ENCODE peak calls at places on chromosomes 6 and 20, in six cellular contexts. One of them, this sample, is unnamed.

GRCh38 chr6:29749668-29750067 is 26.4 kb downstream of the HLA-F start:
- DNase-seq in glutamatergic neuron: no peak
- DNase-seq in HFF-Myc: no peak
- DNase-seq in endothelial cell: no peak
- DNase-seq in ovary: no peak
- DNase-seq in CD4-positive, alpha-beta T cell: no peak
- DNase-seq in this sample: no peak

GRCh38 chr20:57426156-57426769 is 35.1 kb downstream of the RBM38 start:
- DNase-seq in CD4-positive, alpha-beta T cell: no peak
- DNase-seq in HFF-Myc: no peak
- DNase-seq in ovary: no peak
- DNase-seq in endothelial cell: no peak
- DNase-seq in glutamatergic neuron: no peak
- DNase-seq in this sample: no peak

GRCh38 chr6:7542065-7542877 is 800 bp downstream of the DSP start:
- DNase-seq in CD4-positive, alpha-beta T cell: no peak
- DNase-seq in HFF-Myc: no peak
- DNase-seq in glutamatergic neuron: peak
- DNase-seq in endothelial cell: peak
- DNase-seq in ovary: peak
- DNase-seq in this sample: peak

GRCh38 chr20:32742322-32743236 is 688 bp downstream of the COMMD7 start:
- DNase-seq in HFF-Myc: no peak
- DNase-seq in glutamatergic neuron: peak
- DNase-seq in ovary: no peak
- DNase-seq in CD4-positive, alpha-beta T cell: peak
- DNase-seq in endothelial cell: no peak
- DNase-seq in this sample: no peak

GRCh38 chr6:22596011-22596410 is 26.6 kb downstream of the HDGFL1 start:
- DNase-seq in HFF-Myc: no peak
- DNase-seq in ovary: no peak
- DNase-seq in glutamatergic neuron: no peak
- DNase-seq in CD4-positive, alpha-beta T cell: no peak
- DNase-seq in endothelial cell: no peak
- DNase-seq in this sample: no peak

GRCh38 chr6:117531346-117531745 is 48.9 kb downstream of the DCBLD1 start:
- DNase-seq in HFF-Myc: no peak
- DNase-seq in CD4-positive, alpha-beta T cell: no peak
- DNase-seq in glutamatergic neuron: peak
- DNase-seq in endothelial cell: no peak
- DNase-seq in ovary: no peak
- DNase-seq in this sample: no peak

GRCh38 chr6:40529040-40529439 is 58.1 kb downstream of the LRFN2 start:
- DNase-seq in endothelial cell: no peak
- DNase-seq in HFF-Myc: no peak
- DNase-seq in ovary: no peak
- DNase-seq in glutamatergic neuron: no peak
- DNase-seq in CD4-positive, alpha-beta T cell: no peak
- DNase-seq in this sample: no peak

GRCh38 chr20:11582073-11582472 is 335.6 kb upstream of the BTBD3 start:
- DNase-seq in endothelial cell: no peak
- DNase-seq in ovary: no peak
- DNase-seq in CD4-positive, alpha-beta T cell: no peak
- DNase-seq in glutamatergic neuron: no peak
- DNase-seq in HFF-Myc: no peak
- DNase-seq in this sample: no peak

GRCh38 chr6:22737331-22737730 is 168.0 kb downstream of the HDGFL1 start:
- DNase-seq in ovary: peak
- DNase-seq in glutamatergic neuron: peak
- DNase-seq in endothelial cell: peak
- DNase-seq in HFF-Myc: no peak
- DNase-seq in CD4-positive, alpha-beta T cell: no peak
- DNase-seq in this sample: peak

GRCh38 chr20:62595491-62595890 is 46.8 kb upstream of the SLCO4A1 start:
- DNase-seq in HFF-Myc: no peak
- DNase-seq in CD4-positive, alpha-beta T cell: no peak
- DNase-seq in endothelial cell: no peak
- DNase-seq in glutamatergic neuron: no peak
- DNase-seq in ovary: peak
- DNase-seq in this sample: no peak

GRCh38 chr6:100246206-100246605 is 218.5 kb downstream of the SIM1 start:
- DNase-seq in CD4-positive, alpha-beta T cell: no peak
- DNase-seq in endothelial cell: no peak
- DNase-seq in ovary: no peak
- DNase-seq in glutamatergic neuron: no peak
- DNase-seq in HFF-Myc: peak
- DNase-seq in this sample: no peak

GRCh38 chr6:131754088-131754487 is 43.3 kb upstream of the CTAGE9 start:
- DNase-seq in HFF-Myc: no peak
- DNase-seq in ovary: no peak
- DNase-seq in CD4-positive, alpha-beta T cell: no peak
- DNase-seq in glutamatergic neuron: no peak
- DNase-seq in endothelial cell: no peak
- DNase-seq in this sample: no peak

GRCh38 chr6:161498359-161498758 is 224.5 kb upstream of the AGPAT4 start:
- DNase-seq in CD4-positive, alpha-beta T cell: no peak
- DNase-seq in ovary: no peak
- DNase-seq in HFF-Myc: peak
- DNase-seq in endothelial cell: peak
- DNase-seq in glutamatergic neuron: peak
- DNase-seq in this sample: no peak

GRCh38 chr6:113848280-113848679 is 8.9 kb upstream of the MARCKS start:
- DNase-seq in CD4-positive, alpha-beta T cell: no peak
- DNase-seq in HFF-Myc: no peak
- DNase-seq in glutamatergic neuron: no peak
- DNase-seq in endothelial cell: no peak
- DNase-seq in ovary: no peak
- DNase-seq in this sample: no peak

GRCh38 chr6:29651413-29652197 is 5.3 kb upstream of the MOG start:
- DNase-seq in endothelial cell: no peak
- DNase-seq in glutamatergic neuron: no peak
- DNase-seq in CD4-positive, alpha-beta T cell: no peak
- DNase-seq in HFF-Myc: no peak
- DNase-seq in ovary: no peak
- DNase-seq in this sample: no peak

GRCh38 chr6:167497387-167498056 is 172.6 kb downstream of the TTLL2 start:
- DNase-seq in ovary: no peak
- DNase-seq in endothelial cell: no peak
- DNase-seq in glutamatergic neuron: no peak
- DNase-seq in CD4-positive, alpha-beta T cell: no peak
- DNase-seq in HFF-Myc: no peak
- DNase-seq in this sample: no peak

GRCh38 chr6:56649053-56649769 is 6.5 kb upstream of the DST start:
- DNase-seq in endothelial cell: no peak
- DNase-seq in CD4-positive, alpha-beta T cell: no peak
- DNase-seq in HFF-Myc: no peak
- DNase-seq in ovary: no peak
- DNase-seq in glutamatergic neuron: no peak
- DNase-seq in this sample: no peak

DNA sequence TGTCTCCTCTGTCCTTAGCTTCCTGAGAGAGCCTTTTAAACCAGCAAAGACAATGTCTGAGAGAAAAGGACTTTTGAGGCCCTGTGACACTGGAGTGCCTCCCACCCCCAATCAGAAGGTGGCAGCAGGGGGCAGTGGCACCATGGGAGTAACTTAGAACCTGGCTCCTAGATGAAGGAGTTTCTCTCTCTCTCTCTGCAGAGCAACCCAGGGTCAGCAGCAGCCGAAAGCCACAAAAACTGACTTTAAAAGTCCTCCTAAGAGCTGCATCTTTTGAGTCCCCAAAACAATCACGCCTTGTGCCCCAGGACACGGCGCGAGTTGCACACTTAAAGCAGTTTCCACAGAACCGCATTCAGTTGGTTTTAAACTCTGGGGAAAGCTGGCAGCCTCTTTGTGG is 5.3 kb upstream of the TCP11 start:
- DNase-seq in ovary: no peak
- DNase-seq in HFF-Myc: no peak
- DNase-seq in endothelial cell: peak
- DNase-seq in glutamatergic neuron: no peak
- DNase-seq in CD4-positive, alpha-beta T cell: no peak
- DNase-seq in this sample: peak
- TF ChIP-seq CTCF in ovary: no peak
- TF ChIP-seq CTCF in HFF-Myc: peak
- TF ChIP-seq CTCF in endothelial cell: no peak
- TF ChIP-seq CTCF in glutamatergic neuron: no peak
- TF ChIP-seq CTCF in CD4-positive, alpha-beta T cell: no peak
- TF ChIP-seq CTCF in this sample: peak

GRCh38 chr6:142824491-142824890 is 120.5 kb downstream of the HIVEP2 start:
- DNase-seq in glutamatergic neuron: no peak
- DNase-seq in ovary: no peak
- DNase-seq in CD4-positive, alpha-beta T cell: no peak
- DNase-seq in HFF-Myc: no peak
- DNase-seq in endothelial cell: no peak
- DNase-seq in this sample: no peak

GRCh38 chr6:142823579-142823902 is 121.4 kb downstream of the HIVEP2 start:
- DNase-seq in HFF-Myc: no peak
- DNase-seq in ovary: no peak
- DNase-seq in glutamatergic neuron: no peak
- DNase-seq in endothelial cell: no peak
- DNase-seq in CD4-positive, alpha-beta T cell: no peak
- DNase-seq in this sample: no peak

GRCh38 chr6:142821860-142822259 is 123.1 kb downstream of the HIVEP2 start:
- DNase-seq in endothelial cell: no peak
- DNase-seq in CD4-positive, alpha-beta T cell: no peak
- DNase-seq in HFF-Myc: no peak
- DNase-seq in ovary: no peak
- DNase-seq in glutamatergic neuron: no peak
- DNase-seq in this sample: no peak

GRCh38 chr6:142822383-142822782 is 122.6 kb downstream of the HIVEP2 start:
- DNase-seq in HFF-Myc: no peak
- DNase-seq in glutamatergic neuron: no peak
- DNase-seq in endothelial cell: no peak
- DNase-seq in ovary: no peak
- DNase-seq in CD4-positive, alpha-beta T cell: no peak
- DNase-seq in this sample: no peak

DNA sequence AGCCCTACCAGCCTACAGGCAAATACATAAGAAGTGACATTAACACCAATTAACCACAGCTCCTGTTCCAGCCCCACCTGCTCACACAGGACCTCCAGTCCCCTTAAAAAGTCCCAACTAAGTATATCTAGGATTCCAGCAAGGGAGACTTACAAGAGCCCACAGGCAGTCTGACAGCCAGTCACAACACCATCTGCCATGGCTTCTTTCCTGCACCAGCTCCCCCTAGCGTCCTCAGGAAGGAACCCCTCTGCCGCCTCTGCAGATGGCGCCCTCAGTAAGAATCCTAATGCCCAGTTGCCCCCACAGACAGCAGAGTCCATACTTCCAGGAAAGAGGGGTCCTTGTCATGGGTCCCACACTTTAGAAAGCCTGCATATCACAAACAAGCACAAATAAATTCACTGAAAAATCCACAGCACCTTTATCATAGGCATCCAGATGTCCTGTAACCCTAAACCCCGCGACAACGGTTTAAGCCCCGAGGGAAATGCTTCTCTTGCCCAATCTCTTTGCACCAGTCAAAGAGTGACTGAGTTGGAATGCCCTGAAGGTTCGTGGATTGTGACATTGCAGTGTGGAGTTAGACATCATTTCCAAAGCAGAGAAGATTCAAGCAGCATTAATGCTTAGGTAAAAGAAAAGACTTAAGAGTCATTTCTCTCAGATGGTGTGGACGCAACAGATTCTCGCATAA is 121.9 kb downstream of the HIVEP2 start:
- DNase-seq in CD4-positive, alpha-beta T cell: no peak
- DNase-seq in ovary: no peak
- DNase-seq in HFF-Myc: no peak
- DNase-seq in endothelial cell: peak
- DNase-seq in glutamatergic neuron: peak
- DNase-seq in this sample: no peak
- TF ChIP-seq CTCF in CD4-positive, alpha-beta T cell: peak
- TF ChIP-seq CTCF in ovary: no peak
- TF ChIP-seq CTCF in HFF-Myc: peak
- TF ChIP-seq CTCF in endothelial cell: peak
- TF ChIP-seq CTCF in glutamatergic neuron: peak
- TF ChIP-seq CTCF in this sample: peak

GRCh38 chr6:39102821-39103136 is 12.2 kb downstream of the SAYSD1 start:
- DNase-seq in HFF-Myc: no peak
- DNase-seq in ovary: no peak
- DNase-seq in CD4-positive, alpha-beta T cell: no peak
- DNase-seq in glutamatergic neuron: no peak
- DNase-seq in endothelial cell: no peak
- DNase-seq in this sample: no peak

GRCh38 chr6:39104528-39104927 is 10.5 kb downstream of the SAYSD1 start:
- DNase-seq in ovary: no peak
- DNase-seq in HFF-Myc: no peak
- DNase-seq in endothelial cell: no peak
- DNase-seq in CD4-positive, alpha-beta T cell: no peak
- DNase-seq in glutamatergic neuron: no peak
- DNase-seq in this sample: no peak

GRCh38 chr6:39100358-39100757 is 14.6 kb downstream of the SAYSD1 start:
- DNase-seq in CD4-positive, alpha-beta T cell: no peak
- DNase-seq in endothelial cell: no peak
- DNase-seq in ovary: no peak
- DNase-seq in HFF-Myc: no peak
- DNase-seq in glutamatergic neuron: no peak
- DNase-seq in this sample: no peak

GRCh38 chr6:39107034-39107433 is 8.0 kb downstream of the SAYSD1 start:
- DNase-seq in HFF-Myc: no peak
- DNase-seq in ovary: no peak
- DNase-seq in endothelial cell: no peak
- DNase-seq in CD4-positive, alpha-beta T cell: no peak
- DNase-seq in glutamatergic neuron: no peak
- DNase-seq in this sample: no peak

GRCh38 chr6:39102024-39102820 is 12.8 kb downstream of the SAYSD1 start:
- DNase-seq in HFF-Myc: no peak
- DNase-seq in glutamatergic neuron: peak
- DNase-seq in CD4-positive, alpha-beta T cell: no peak
- DNase-seq in endothelial cell: peak
- DNase-seq in ovary: no peak
- DNase-seq in this sample: peak
- TF ChIP-seq CTCF in HFF-Myc: peak
- TF ChIP-seq CTCF in glutamatergic neuron: peak
- TF ChIP-seq CTCF in CD4-positive, alpha-beta T cell: peak
- TF ChIP-seq CTCF in endothelial cell: peak
- TF ChIP-seq CTCF in ovary: no peak
- TF ChIP-seq CTCF in this sample: peak

GRCh38 chr6:154429711-154430110 is 73.1 kb upstream of the IPCEF1 start:
- DNase-seq in glutamatergic neuron: no peak
- DNase-seq in ovary: no peak
- DNase-seq in CD4-positive, alpha-beta T cell: no peak
- DNase-seq in endothelial cell: no peak
- DNase-seq in HFF-Myc: no peak
- DNase-seq in this sample: no peak

GRCh38 chr6:154427425-154427824 is 70.8 kb upstream of the IPCEF1 start:
- DNase-seq in CD4-positive, alpha-beta T cell: no peak
- DNase-seq in HFF-Myc: no peak
- DNase-seq in endothelial cell: no peak
- DNase-seq in ovary: no peak
- DNase-seq in glutamatergic neuron: no peak
- DNase-seq in this sample: no peak

GRCh38 chr6:154428892-154429291 is 72.3 kb upstream of the IPCEF1 start:
- DNase-seq in glutamatergic neuron: no peak
- DNase-seq in HFF-Myc: no peak
- DNase-seq in CD4-positive, alpha-beta T cell: no peak
- DNase-seq in ovary: no peak
- DNase-seq in endothelial cell: no peak
- DNase-seq in this sample: no peak

GRCh38 chr6:154426997-154427396 is 70.4 kb upstream of the IPCEF1 start:
- DNase-seq in CD4-positive, alpha-beta T cell: no peak
- DNase-seq in endothelial cell: no peak
- DNase-seq in glutamatergic neuron: no peak
- DNase-seq in HFF-Myc: no peak
- DNase-seq in ovary: no peak
- DNase-seq in this sample: no peak

GRCh38 chr6:154425034-154425433 is 68.4 kb upstream of the IPCEF1 start:
- DNase-seq in ovary: no peak
- DNase-seq in HFF-Myc: no peak
- DNase-seq in endothelial cell: no peak
- DNase-seq in CD4-positive, alpha-beta T cell: no peak
- DNase-seq in glutamatergic neuron: no peak
- DNase-seq in this sample: no peak
- TF ChIP-seq CTCF in ovary: no peak
- TF ChIP-seq CTCF in HFF-Myc: no peak
- TF ChIP-seq CTCF in endothelial cell: no peak
- TF ChIP-seq CTCF in CD4-positive, alpha-beta T cell: no peak
- TF ChIP-seq CTCF in glutamatergic neuron: no peak
- TF ChIP-seq CTCF in this sample: no peak